ENCODE peak calls at places on chromosome 14, in eight cellular contexts. S is upper lobe of right lung, L is bronchial epithelial cell, O is dorsolateral prefrontal cortex, I is HepG2, B is kidney epithelial cell, R is heart left ventricle, M is adipocyte. F is an unnamed sample. For H3K27me3, the result is how much of the 10 kb centered on the place peaks cover.

GRCh38 chr14:33679461-33680225 is 271.2 kb downstream of the EGLN3 start:
- DNase-seq in R (no peak), B (peak), I (no peak), S (no peak), L (peak), O (no peak), M (peak), F (peak)

GRCh38 chr14:74917646-74918081 is 5.4 kb downstream of the RPS6KL1 start:
- DNase-seq in S (no peak), R (peak), M (no peak), L (peak), I (no peak), O (no peak), B (no peak), F (no peak)

GRCh38 chr14:52948836-52949235 is 2.0 kb downstream of the FERMT2 start:
- DNase-seq in S (no peak), I (no peak), L (no peak), O (no peak), M (no peak), B (no peak), R (no peak), F (no peak)

GRCh38 chr14:23209651-23210423 is 26.4 kb upstream of the SLC7A8 start:
- DNase-seq in B (no peak), I (no peak), M (peak), L (peak), S (no peak), O (no peak), R (no peak), F (no peak)

GRCh38 chr14:50531595-50532501 is 521 bp downstream of the MAP4K5 start:
- DNase-seq in R (peak), L (no peak), M (peak), O (peak), B (no peak), S (peak), I (no peak), F (no peak)

GRCh38 chr14:92607702-92608429 is 94.3 kb downstream of the RIN3 start:
- DNase-seq in M (peak), L (peak), I (no peak), R (no peak), S (no peak), B (no peak), O (no peak), F (no peak)

GRCh38 chr14:55157080-55157479 is 28.0 kb downstream of the LGALS3 start:
- DNase-seq in S (no peak), O (no peak), L (no peak), R (no peak), M (no peak), B (no peak), I (no peak), F (no peak)

GRCh38 chr14:70086685-70087379 is 101.9 kb downstream of the SLC8A3 start:
- DNase-seq in L (peak), S (no peak), M (peak), B (no peak), O (no peak), R (no peak), I (peak), F (no peak)

GRCh38 chr14:57508756-57509155 is 15.1 kb upstream of the CCDC198 start:
- DNase-seq in B (no peak), L (no peak), I (no peak), M (no peak), R (no peak), O (peak), S (no peak), F (no peak)

GRCh38 chr14:77489051-77489450 is 9.6 kb downstream of the ISM2 start:
- DNase-seq in R (no peak), B (no peak), L (no peak), I (no peak), M (no peak), O (no peak), S (no peak), F (no peak)

GRCh38 chr14:45998554-45998953 is 653.0 kb downstream of the RPL10L start:
- DNase-seq in S (no peak), R (no peak), O (no peak), I (no peak), L (no peak), M (no peak), B (no peak), F (no peak)

GRCh38 chr14:58428011-58428807 is 690 bp downstream of the KIAA0586 start:
- DNase-seq in L (peak), S (no peak), M (peak), B (no peak), O (no peak), R (no peak), I (peak), F (no peak)

GRCh38 chr14:55088356-55088755 is 36.9 kb downstream of the MAPK1IP1L start:
- DNase-seq in S (no peak), O (no peak), M (no peak), I (no peak), R (no peak), L (no peak), B (no peak), F (no peak)

GRCh38 chr14:31161274-31161673 is 46.3 kb downstream of the HECTD1 start:
- DNase-seq in M (no peak), O (no peak), I (no peak), S (no peak), R (no peak), B (no peak), L (no peak), F (no peak)

GRCh38 chr14:69924181-69924580 is 45.0 kb downstream of the SMOC1 start:
- DNase-seq in O (no peak), B (no peak), M (no peak), S (no peak), I (no peak), L (no peak), R (no peak), F (no peak)

GRCh38 chr14:94291159-94291905 is 1.7 kb downstream of the SERPINA10 start:
- DNase-seq in R (no peak), L (no peak), B (no peak), O (no peak), M (no peak), S (no peak), I (no peak), F (no peak)

GRCh38 chr14:62455446-62455845 is 589.8 kb downstream of the KCNH5 start:
- DNase-seq in R (no peak), L (peak), S (no peak), M (no peak), B (no peak), I (no peak), O (no peak), F (no peak)

GRCh38 chr14:55585854-55586253 is 5.8 kb downstream of the KTN1 start:
- DNase-seq in R (no peak), B (no peak), L (peak), I (no peak), M (peak), S (no peak), O (no peak), F (no peak)

GRCh38 chr14:77301103-77301502 is 19.6 kb downstream of the POMT2 start:
- DNase-seq in R (peak), B (peak), O (peak), M (peak), S (no peak), L (peak), I (peak), F (peak)

GRCh38 chr14:68461086-68461485 is 331.8 kb downstream of the ZFP36L1 start:
- DNase-seq in O (no peak), M (no peak), B (no peak), I (no peak), L (no peak), R (no peak), S (no peak), F (no peak)

GRCh38 chr14:71022015-71022919 is 115.0 kb downstream of the PCNX1 start:
- DNase-seq in S (no peak), B (no peak), O (no peak), I (no peak), L (peak), R (no peak), M (no peak), F (peak)

GRCh38 chr14:81459421-81459820 is 59.3 kb upstream of the STON2 start:
- DNase-seq in B (no peak), I (no peak), L (no peak), M (no peak), O (no peak), R (no peak), S (no peak), F (no peak)

GRCh38 chr14:56235388-56235787 is 117.2 kb downstream of the PELI2 start:
- DNase-seq in O (no peak), M (no peak), R (no peak), B (no peak), S (no peak), I (no peak), L (no peak), F (no peak)

GRCh38 chr14:69263364-69263763 is 3.4 kb downstream of the GALNT16 start:
- DNase-seq in O (peak), I (no peak), B (no peak), S (no peak), R (peak), M (peak), L (peak), F (no peak)

GRCh38 chr14:23141706-23142467 is 22.8 kb upstream of the CEBPE start:
- DNase-seq in L (peak), I (no peak), S (peak), B (no peak), O (no peak), M (peak), R (peak), F (no peak)

GRCh38 chr14:67436006-67436866 is 24.3 kb upstream of the PLEK2 start:
- DNase-seq in R (no peak), B (no peak), O (peak), I (peak), L (no peak), S (no peak), M (no peak), F (no peak)

GRCh38 chr14:35689000-35689460 is 120.1 kb downstream of the RALGAPA1 start:
- DNase-seq in M (no peak), O (no peak), R (no peak), S (no peak), I (no peak), L (no peak), B (no peak), F (no peak)

GRCh38 chr14:92659765-92660561 is 88.5 kb downstream of the LGMN start:
- DNase-seq in M (no peak), R (peak), B (no peak), L (peak), O (no peak), I (no peak), S (peak), F (peak)

GRCh38 chr14:52044791-52045522 is 23.9 kb downstream of the NID2 start:
- DNase-seq in L (peak), B (no peak), M (peak), R (no peak), S (no peak), O (no peak), I (no peak), F (no peak)

GRCh38 chr14:37197421-37198272 is at the start of gene MIPOL1:
- DNase-seq in L (peak), M (peak), R (peak), I (peak), S (peak), O (peak), B (peak), F (no peak)

GRCh38 chr14:49934638-49935037 is 41.8 kb downstream of the ARF6 start:
- DNase-seq in B (no peak), R (no peak), L (no peak), O (no peak), I (no peak), M (no peak), S (no peak), F (no peak)

GRCh38 chr14:71403673-71404072 is 496.4 kb downstream of the PCNX1 start:
- DNase-seq in S (no peak), L (peak), O (no peak), B (no peak), I (peak), M (no peak), R (no peak), F (no peak)

GRCh38 chr14:68977741-68978549 is 1.2 kb downstream of the ACTN1 start:
- DNase-seq in O (peak), B (no peak), L (peak), I (no peak), R (peak), S (peak), M (peak), F (peak)

GRCh38 chr14:28707814-28708213 is 58.8 kb upstream of the FOXG1 start:
- DNase-seq in B (peak), I (no peak), L (peak), M (peak), R (no peak), O (no peak), S (no peak), F (no peak)

GRCh38 chr14:20935303-20935984 is 19.8 kb upstream of the RNASE2 start:
- DNase-seq in M (no peak), S (no peak), B (no peak), R (no peak), L (no peak), O (no peak), I (no peak), F (no peak)

GRCh38 chr14:52023518-52023917 is 34.2 kb downstream of the RTRAF start:
- DNase-seq in I (no peak), B (no peak), M (peak), O (peak), R (no peak), S (no peak), L (peak), F (no peak)

GRCh38 chr14:95603415-95603814 is 68.6 kb downstream of the GLRX5 start:
- DNase-seq in I (no peak), B (no peak), M (no peak), O (no peak), S (no peak), R (no peak), L (no peak), F (no peak)

GRCh38 chr14:95601650-95602049 is 66.8 kb downstream of the GLRX5 start:
- DNase-seq in R (no peak), O (no peak), L (no peak), M (no peak), I (no peak), B (no peak), S (no peak), F (no peak)

GRCh38 chr14:95597784-95598204 is 62.9 kb downstream of the GLRX5 start:
- DNase-seq in L (peak), B (peak), O (peak), R (no peak), I (no peak), M (peak), S (no peak), F (no peak)
- H3K27me3 ChIP-seq in L (under half), B (under half), O (under half), R (under half), I (under half), M (under half), S (under half), F (under half)

DNA sequence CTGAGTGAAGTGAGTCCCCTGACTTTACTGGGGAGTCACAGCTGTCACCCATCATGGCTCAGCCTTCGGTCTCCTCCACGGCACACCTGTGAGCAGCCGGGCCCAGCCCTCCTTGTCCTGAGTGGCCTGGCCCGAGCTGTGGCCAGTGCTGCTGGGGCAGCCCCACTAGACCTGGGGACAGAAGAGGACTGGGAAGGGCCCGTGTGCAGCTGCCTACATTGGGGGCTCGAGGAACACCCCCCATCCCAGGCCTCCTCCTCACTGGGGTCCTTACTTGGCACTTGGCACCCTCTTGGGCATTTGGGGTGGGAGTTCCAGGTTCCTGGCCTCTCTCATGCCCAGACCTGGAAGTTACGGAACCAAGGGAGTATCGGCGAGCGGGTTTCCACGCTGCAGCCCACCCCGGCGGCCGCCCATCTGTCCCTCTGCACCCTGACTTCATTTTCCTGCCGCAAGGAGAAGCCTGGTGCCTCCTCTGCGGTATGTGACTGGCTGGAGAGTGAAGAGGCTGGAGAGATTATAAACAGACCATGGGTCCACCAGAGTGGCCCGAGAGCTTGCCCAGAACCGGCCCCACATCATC is 179.7 kb downstream of the KIF26A start:
- DNase-seq in M (no peak), I (no peak), S (no peak), B (no peak), R (no peak), L (no peak), O (no peak), F (no peak)
- H3K27me3 ChIP-seq in M (under half), I (under half), S (under half), B (under half), R (under half), L (under half), O (under half), F (under half)

GRCh38 chr14:60650382-60650961 is 1.2 kb upstream of the SIX1 start:
- DNase-seq in R (no peak), S (no peak), L (peak), M (no peak), I (no peak), B (no peak), O (no peak), F (no peak)
- H3K27me3 ChIP-seq in R (half or more), S (half or more), L (under half), M (under half), I (under half), B (half or more), O (half or more), F (half or more)

DNA sequence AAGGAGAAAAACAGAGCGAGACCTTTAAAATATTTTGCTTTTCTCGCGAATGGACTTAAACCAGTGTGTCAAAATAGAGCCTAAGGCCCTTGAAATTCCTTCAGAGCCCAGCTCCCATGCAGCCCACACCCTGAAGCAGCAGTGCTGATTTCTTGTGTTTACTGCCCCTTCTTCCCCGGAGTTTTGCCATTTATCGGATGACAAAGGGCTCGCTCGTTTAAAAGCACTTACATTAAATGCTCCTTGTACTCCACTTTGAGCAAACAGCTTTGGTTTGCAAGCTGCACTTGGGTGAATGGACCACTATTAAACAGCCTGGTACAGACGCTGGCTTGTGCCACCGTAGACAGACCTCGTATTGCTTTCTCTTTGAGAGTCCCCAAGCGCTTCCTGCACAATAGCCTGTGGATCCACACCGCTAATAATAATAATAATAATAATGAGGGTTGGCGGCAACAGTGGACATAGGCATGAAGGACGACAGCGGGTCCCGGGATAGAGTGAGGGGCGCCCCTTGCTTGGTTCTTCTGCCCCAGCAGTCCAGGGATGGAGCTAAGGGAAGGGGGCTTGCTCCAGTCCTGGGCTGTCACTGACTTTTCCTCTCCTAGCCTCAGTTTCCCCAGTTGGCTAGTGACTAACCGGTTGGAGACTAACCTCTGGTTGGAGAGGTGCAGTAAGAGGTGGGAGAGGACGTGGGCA is 6.6 kb downstream of the DLK1 start:
- DNase-seq in L (no peak), M (no peak), O (no peak), R (peak), I (no peak), B (no peak), S (peak), F (no peak)
- H3K27me3 ChIP-seq in L (under half), M (half or more), O (under half), R (under half), I (under half), B (under half), S (under half), F (under half)

GRCh38 chr14:99643343-99643742 is 1.6 kb upstream of the HHIPL1 start:
- DNase-seq in M (no peak), S (no peak), L (no peak), R (no peak), O (no peak), B (no peak), I (no peak), F (no peak)
- H3K27me3 ChIP-seq in M (under half), S (under half), L (under half), R (under half), O (under half), B (under half), I (under half), F (under half)

DNA sequence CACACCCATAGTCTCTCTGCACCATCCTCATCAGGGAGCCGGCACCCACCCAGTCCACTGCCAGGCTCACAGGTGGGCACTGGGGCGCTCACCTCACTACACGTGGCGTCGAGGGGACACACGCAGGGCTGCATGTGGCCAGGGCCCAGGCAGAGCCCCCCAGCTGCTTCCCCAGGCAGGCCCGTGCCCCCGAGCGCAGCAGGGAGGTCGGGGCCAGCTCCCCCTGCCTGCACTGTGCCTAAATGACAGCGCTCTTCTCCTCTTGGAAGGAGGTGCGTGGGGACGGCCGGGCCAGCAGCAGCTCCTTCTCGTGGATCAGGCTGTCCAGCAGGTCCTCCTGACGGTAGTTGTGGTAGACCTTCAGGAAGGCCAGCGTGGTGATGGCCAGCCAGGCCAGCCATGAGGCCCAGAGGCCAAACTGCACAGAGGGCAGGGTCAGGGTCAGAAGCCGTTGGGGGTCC is 11.3 kb downstream of the TMEM179 start:
- DNase-seq in B (no peak), M (no peak), O (no peak), L (no peak), I (no peak), S (no peak), R (no peak), F (no peak)
- H3K27me3 ChIP-seq in B (under half), M (under half), O (under half), L (under half), I (under half), S (under half), R (under half), F (under half)

DNA sequence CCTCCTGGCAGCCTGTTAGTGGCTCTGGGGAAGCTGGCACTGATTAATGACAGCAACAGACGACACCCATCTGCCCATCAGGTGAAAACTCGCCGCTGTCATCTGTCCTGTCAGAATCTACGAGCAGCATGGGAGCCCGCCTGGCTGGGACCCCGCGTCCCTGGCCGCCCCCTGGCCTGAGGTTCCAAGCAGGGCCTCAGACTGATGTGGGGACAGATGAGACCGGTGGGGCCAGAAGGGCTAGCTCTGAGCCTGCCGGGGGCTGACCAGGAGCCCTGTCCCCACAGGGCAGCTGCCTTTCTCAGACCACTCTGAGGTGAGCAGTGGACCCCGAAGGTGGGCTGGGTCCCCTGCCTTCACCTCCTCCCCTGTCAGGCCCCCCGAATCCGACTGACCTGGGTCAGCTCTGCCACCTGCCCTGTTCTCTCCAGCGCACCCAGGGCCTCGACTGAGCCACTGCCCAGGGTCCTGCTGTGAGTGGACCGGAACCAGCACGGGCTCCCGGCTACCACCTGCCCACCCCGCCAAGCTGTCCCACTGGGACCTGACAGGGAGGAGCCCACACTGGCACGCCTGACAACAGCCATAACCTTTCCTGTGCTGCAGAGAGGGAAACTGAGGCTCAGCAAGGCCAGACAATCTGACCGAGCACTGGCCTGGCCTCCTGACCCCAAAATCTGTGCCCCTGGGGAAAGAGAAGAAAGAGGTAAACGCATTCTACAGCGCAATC is 29.6 kb upstream of the TMEM179 start:
- DNase-seq in B (no peak), L (no peak), O (no peak), M (no peak), S (no peak), I (no peak), R (no peak), F (no peak)
- H3K27me3 ChIP-seq in B (under half), L (under half), O (under half), M (half or more), S (under half), I (under half), R (under half), F (under half)

F was measured in keratinocyte.